ENCODE peak calls at places on chromosomes 11 and 22, in six cellular contexts. W, V, A, C, R and G are unnamed samples.

GRCh38 chr22:37044634-37045625 is 6.6 kb upstream of the KCTD17 start:
- DNase-seq in V (no peak), R (no peak), A (no peak), W (no peak), C (no peak), G (no peak)

GRCh38 chr11:64659417-64660144 is 63.4 kb downstream of the NRXN2 start:
- DNase-seq in R (no peak), V (no peak), C (no peak), A (no peak), W (no peak), G (no peak)

GRCh38 chr11:100810146-100810545 is 123.1 kb downstream of the ARHGAP42 start:
- DNase-seq in C (no peak), W (no peak), V (no peak), R (no peak), A (no peak), G (no peak)

GRCh38 chr11:14388352-14388751 is 29.4 kb upstream of the RRAS2 start:
- DNase-seq in A (no peak), V (no peak), W (no peak), R (no peak), C (no peak), G (no peak)

GRCh38 chr11:75773595-75774353 is 5.2 kb downstream of the DGAT2 start:
- DNase-seq in V (no peak), W (no peak), C (no peak), A (no peak), R (no peak), G (peak; percentile 42)

GRCh38 chr11:65920035-65920802 is 993 bp downstream of the DRAP1 start:
- DNase-seq in C (no peak), W (no peak), A (no peak), V (no peak), R (no peak), G (no peak)

GRCh38 chr11:120750647-120751419 is 239.3 kb downstream of the GRIK4 start:
- DNase-seq in W (no peak), V (no peak), C (no peak), A (no peak), R (no peak), G (no peak)

GRCh38 chr11:131713529-131714134 is 343.2 kb downstream of the NTM start:
- DNase-seq in C (no peak), A (no peak), R (no peak), V (no peak), W (no peak), G (no peak)

GRCh38 chr11:107139396-107139795 is 121.1 kb upstream of the GUCY1A2 start:
- DNase-seq in R (no peak), W (no peak), A (no peak), V (no peak), C (no peak), G (no peak)

DNA sequence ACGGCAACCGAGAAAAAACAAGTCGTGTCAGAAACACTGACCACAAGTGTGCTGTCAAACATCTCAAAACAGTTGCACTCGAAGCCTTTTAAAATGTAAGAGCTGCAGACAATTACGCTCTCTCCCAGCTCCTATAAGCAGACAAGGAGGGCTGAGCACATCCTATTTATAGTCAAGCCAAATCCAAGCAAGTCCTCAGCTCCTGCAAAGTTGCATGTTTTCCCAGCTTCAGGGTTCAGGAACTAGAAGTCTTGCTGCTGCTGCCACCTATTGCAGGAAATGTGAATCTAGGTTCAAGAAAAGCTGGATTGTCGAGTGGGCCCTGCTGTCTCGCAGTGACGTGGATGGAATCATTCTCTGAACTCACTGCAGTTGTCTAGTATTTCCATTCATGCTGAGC is 15.5 kb downstream of the EFCAB6 start:
- DNase-seq in C (no peak), W (no peak), A (peak; percentile 63), R (no peak), V (no peak), G (no peak)
- TF ChIP-seq CTCF in C (peak; percentile 63), W (no peak), A (peak; percentile 62), R (no peak), V (no peak), G (no peak)

GRCh38 chr11:34890812-34891211 is 25.4 kb downstream of the APIP start:
- DNase-seq in W (no peak), C (no peak), R (no peak), A (peak; percentile 59), V (no peak), G (no peak)
- TF ChIP-seq CTCF in W (peak; percentile 51), C (peak; percentile 60), R (no peak), A (peak; percentile 58), V (no peak), G (no peak)

GRCh38 chr22:43381693-43382092 is 30.1 kb upstream of the MPPED1 start:
- DNase-seq in W (no peak), R (no peak), V (no peak), A (no peak), C (no peak), G (no peak)
- TF ChIP-seq CTCF in W (no peak), R (no peak), V (no peak), A (no peak), C (no peak), G (no peak)

DNA sequence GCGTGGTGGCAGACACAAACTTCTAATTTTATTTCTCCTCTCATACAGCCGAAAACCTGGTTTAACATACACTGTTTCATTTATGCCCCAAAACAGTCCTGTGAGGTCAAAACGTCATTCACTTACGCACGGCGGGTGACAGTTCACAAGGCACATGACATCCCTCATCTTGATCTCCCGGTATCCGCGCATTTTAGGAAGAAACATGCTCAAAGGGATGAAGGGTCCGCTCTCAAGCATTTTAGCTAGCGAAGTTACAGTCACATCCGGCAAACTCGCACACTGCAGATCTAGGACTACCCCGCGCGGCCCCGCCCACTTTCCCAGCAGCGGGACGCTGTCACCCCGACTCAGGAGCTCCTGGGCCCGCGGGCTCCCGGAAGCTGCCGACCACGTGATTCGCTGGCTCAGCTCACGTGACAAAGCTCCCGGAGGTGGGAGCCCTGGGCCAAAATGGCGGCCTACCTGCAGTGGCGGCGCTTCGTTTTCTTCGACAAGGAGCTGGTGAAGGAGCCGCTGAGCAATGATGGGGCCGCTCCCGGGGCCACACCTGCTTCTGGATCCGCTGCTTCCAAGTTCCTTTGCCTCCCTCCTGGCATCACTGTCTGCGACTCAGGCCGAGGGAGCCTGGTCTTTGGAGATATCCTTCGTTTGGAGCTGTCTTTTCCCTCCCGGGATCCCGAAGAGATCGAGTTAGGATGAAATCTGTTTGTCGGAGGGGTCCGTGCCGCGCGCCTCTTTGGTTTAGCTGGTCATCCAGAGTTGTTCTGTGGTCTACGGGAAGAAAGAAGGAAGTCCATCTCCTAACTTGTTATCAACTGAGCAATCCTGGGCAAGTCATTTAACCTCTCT is at the start of gene VPS11:
- DNase-seq in W (peak; percentile 97), A (peak; percentile 98), R (peak; percentile 97), V (peak; percentile 99), C (peak; percentile 97), G (peak; percentile 94)
- TF ChIP-seq CTCF in W (no peak), A (no peak), R (no peak), V (no peak), C (no peak), G (no peak)

GRCh38 chr22:49629586-49630447 is 197.9 kb downstream of the BRD1 start:
- DNase-seq in A (no peak), W (no peak), R (no peak), V (no peak), C (no peak), G (no peak)

GRCh38 chr22:49630448-49630946 is 197.2 kb downstream of the BRD1 start:
- DNase-seq in V (no peak), C (no peak), A (peak; percentile 41), W (no peak), R (no peak), G (no peak)

GRCh38 chr22:49634006-49634772 is 193.5 kb downstream of the BRD1 start:
- DNase-seq in C (no peak), A (no peak), W (no peak), V (no peak), R (no peak), G (no peak)

GRCh38 chr22:49633010-49633324 is 194.7 kb downstream of the BRD1 start:
- DNase-seq in V (no peak), C (no peak), A (peak; percentile 68), R (no peak), W (no peak), G (no peak)

GRCh38 chr22:49632199-49633009 is 195.3 kb downstream of the BRD1 start:
- DNase-seq in V (peak; percentile 55), W (no peak), R (no peak), C (peak; percentile 80), A (peak; percentile 93), G (no peak)
- TF ChIP-seq CTCF in V (peak; percentile 40), W (peak; percentile 36), R (peak; percentile 63), C (peak; percentile 97), A (peak; percentile 97), G (no peak)

DNA sequence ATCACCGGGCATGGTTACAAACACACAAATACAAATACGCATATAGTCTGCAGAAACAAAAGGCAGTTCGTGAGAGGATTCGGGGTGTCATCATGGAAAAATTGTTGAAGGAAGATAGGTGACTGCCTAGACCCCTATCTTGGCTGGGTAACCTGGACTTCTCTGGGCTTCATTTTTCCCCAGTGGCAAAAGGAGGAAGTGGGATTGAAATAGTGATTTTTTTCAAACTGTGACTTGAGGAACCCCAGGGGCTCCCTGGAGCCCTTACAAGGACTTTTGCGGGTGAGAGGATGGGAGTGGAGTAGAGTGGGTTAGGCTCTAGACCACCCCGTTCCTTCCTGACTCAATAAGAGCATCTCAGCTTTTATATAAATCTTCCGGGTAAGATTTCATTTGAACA is 1.0 kb upstream of the ELF5 start:
- DNase-seq in R (no peak), V (no peak), A (no peak), C (no peak), W (no peak), G (no peak)
- TF ChIP-seq CTCF in R (no peak), V (no peak), A (no peak), C (no peak), W (no peak), G (no peak)

DNA sequence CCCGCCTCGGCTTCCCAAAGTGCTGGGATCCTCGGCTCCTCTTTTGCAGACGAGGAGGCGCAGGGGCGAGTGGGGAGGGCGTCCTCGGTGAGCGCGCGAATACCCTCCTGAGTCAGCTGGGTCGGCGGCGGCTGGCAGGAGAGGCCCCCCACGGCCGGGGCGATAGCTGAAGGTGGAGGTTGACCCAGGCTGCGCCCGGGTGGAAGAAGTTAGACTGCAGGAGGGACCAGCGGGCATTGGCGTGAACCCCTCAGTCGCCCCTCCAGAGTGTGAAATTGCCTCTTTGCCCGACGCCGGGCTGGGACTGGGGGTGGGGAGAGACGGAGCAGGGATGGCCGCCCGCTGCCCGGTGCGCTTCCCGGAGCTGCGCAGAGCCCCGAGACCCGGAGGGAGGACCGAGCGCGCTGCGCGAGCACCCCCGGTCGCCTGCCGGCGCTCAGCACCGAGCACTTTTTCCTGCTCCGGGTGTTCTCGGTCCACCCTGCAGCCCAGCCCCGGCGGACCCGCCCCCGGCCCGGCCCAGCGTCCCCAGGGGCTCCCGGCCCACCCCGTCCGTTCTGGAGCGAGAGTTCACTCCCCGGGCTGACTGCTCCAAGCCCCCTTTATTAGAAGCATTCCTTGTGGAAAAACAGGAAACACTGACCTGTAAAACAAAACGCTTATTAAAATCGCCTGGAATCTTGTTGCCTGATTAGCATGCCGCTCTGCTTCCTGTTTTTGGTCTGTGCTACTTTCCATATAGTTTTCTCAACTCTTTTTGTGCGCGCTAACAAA is 13.7 kb upstream of the CPT1A start:
- DNase-seq in W (peak; percentile 58), V (no peak), C (peak; percentile 72), A (peak; percentile 60), R (no peak), G (peak; percentile 24)
- TF ChIP-seq CTCF in W (peak; percentile 29), V (no peak), C (peak; percentile 33), A (peak; percentile 23), R (no peak), G (no peak)